ENCODE peak calls at places on chromosomes 11 and 22, in six cellular contexts. T, P, D, J, Q and M are unnamed samples.

GRCh38 chr11:67584205-67584880 is 731 bp downstream of the GSTP1 start:
- DNase-seq in Q (no peak), P (no peak), J (peak; percentile 75), T (peak; percentile 54), D (no peak), M (peak; percentile 65)

GRCh38 chr11:63814383-63814736 is 1.1 kb downstream of the SPINDOC start:
- DNase-seq in Q (no peak), P (no peak), D (no peak), J (no peak), T (no peak), M (no peak)

GRCh38 chr11:127451852-127452251 is 451.3 kb upstream of the KIRREL3 start:
- DNase-seq in J (no peak), D (no peak), T (no peak), Q (no peak), P (no peak), M (no peak)

GRCh38 chr22:24331468-24332440 is 61.1 kb downstream of the SPECC1L start:
- DNase-seq in J (peak; percentile 16), P (no peak), T (peak; percentile 44), Q (no peak), D (no peak), M (no peak)

GRCh38 chr11:83194284-83195175 is 1.0 kb downstream of the ANKRD42 start:
- DNase-seq in J (peak; percentile 68), P (peak; percentile 26), T (peak; percentile 77), D (peak; percentile 49), Q (no peak), M (peak; percentile 94)

GRCh38 chr11:115408036-115408911 is 95.9 kb downstream of the CADM1 start:
- DNase-seq in P (no peak), D (no peak), T (peak; percentile 44), Q (no peak), J (no peak), M (no peak)

GRCh38 chr11:116793476-116794096 is 1.9 kb upstream of the APOA5 start:
- DNase-seq in P (no peak), D (no peak), J (no peak), T (peak; percentile 16), Q (no peak), M (no peak)

GRCh38 chr22:32615874-32616564 is 141.4 kb downstream of the FBXO7 start:
- DNase-seq in Q (no peak), P (no peak), J (no peak), T (no peak), D (peak; percentile 69), M (no peak)

GRCh38 chr11:64181506-64182411 is 4.2 kb upstream of the STIP1 start:
- DNase-seq in D (peak; percentile 89), J (peak; percentile 88), P (no peak), Q (peak; percentile 36), T (peak; percentile 93), M (peak; percentile 96)

GRCh38 chr11:69311767-69312385 is 17.9 kb downstream of the MYEOV start:
- DNase-seq in P (no peak), D (no peak), T (no peak), Q (no peak), J (no peak), M (peak; percentile 38)

GRCh38 chr11:119794756-119795155 is 65.8 kb upstream of the NECTIN1 start:
- DNase-seq in Q (no peak), T (no peak), D (no peak), P (no peak), J (no peak), M (no peak)

GRCh38 chr11:86703992-86704391 is 31.6 kb upstream of the ME3 start:
- DNase-seq in Q (no peak), T (no peak), D (no peak), J (no peak), P (no peak), M (no peak)

GRCh38 chr22:48784701-48785503 is 1042.8 kb downstream of the BRD1 start:
- DNase-seq in P (no peak), J (no peak), D (no peak), Q (no peak), T (no peak), M (no peak)

GRCh38 chr11:2816941-2817421 is 68.6 kb downstream of the CDKN1C start:
- DNase-seq in D (no peak), T (peak; percentile 81), J (peak; percentile 64), Q (no peak), P (no peak), M (peak; percentile 59)

GRCh38 chr22:46147061-46147460 is 3.3 kb upstream of the PPARA start:
- DNase-seq in D (no peak), J (no peak), P (no peak), T (no peak), Q (no peak), M (no peak)

GRCh38 chr22:46381142-46381541 is 45.6 kb downstream of the TRMU start:
- DNase-seq in J (peak; percentile 40), D (no peak), T (peak; percentile 10), Q (no peak), P (no peak), M (no peak)

GRCh38 chr11:111344032-111344431 is 35.0 kb downstream of the POU2AF1 start:
- DNase-seq in T (peak; percentile 79), Q (no peak), P (no peak), D (no peak), J (no peak), M (peak; percentile 33)

GRCh38 chr11:112965601-112966125 is 4.4 kb downstream of the NCAM1 start:
- DNase-seq in Q (no peak), P (no peak), J (no peak), D (no peak), T (no peak), M (no peak)

GRCh38 chr11:820655-821512 is 2.2 kb downstream of the PNPLA2 start:
- DNase-seq in J (peak; percentile 66), P (no peak), D (no peak), T (peak; percentile 56), Q (no peak), M (peak; percentile 71)

GRCh38 chr11:111530091-111530490 is 10.4 kb upstream of the LAYN start:
- DNase-seq in D (no peak), P (no peak), T (no peak), J (peak; percentile 47), Q (no peak), M (peak; percentile 68)

GRCh38 chr11:110797453-110797852 is 85.2 kb upstream of the ARHGAP20 start:
- DNase-seq in D (no peak), T (peak; percentile 46), J (peak; percentile 41), Q (no peak), P (no peak), M (no peak)

GRCh38 chr11:46249103-46249942 is 28.1 kb upstream of the CREB3L1 start:
- DNase-seq in P (no peak), T (peak; percentile 67), J (peak; percentile 77), D (no peak), Q (no peak), M (peak; percentile 32)

GRCh38 chr11:3879967-3880542 is 24.6 kb downstream of the STIM1 start:
- DNase-seq in D (no peak), T (no peak), P (no peak), J (no peak), Q (no peak), M (no peak)

GRCh38 chr11:10892250-10892649 is 34.4 kb upstream of the ZBED5 start:
- DNase-seq in Q (no peak), P (no peak), J (no peak), D (no peak), T (no peak), M (no peak)

GRCh38 chr22:20946080-20946986 is 20.7 kb upstream of the AIFM3 start:
- DNase-seq in T (peak; percentile 34), D (no peak), P (no peak), Q (no peak), J (no peak), M (peak; percentile 59)

GRCh38 chr22:42360348-42360747 is 71.9 kb downstream of the NFAM1 start:
- DNase-seq in D (no peak), J (no peak), Q (no peak), T (no peak), P (no peak), M (no peak)

GRCh38 chr11:77166021-77166420 is 38.0 kb downstream of the MYO7A start:
- DNase-seq in Q (no peak), T (no peak), P (no peak), D (no peak), J (no peak), M (no peak)
- H4K91ac ChIP-seq in Q (no peak overlapping the region), T (no peak overlapping the region), P (no peak overlapping the region), D (no peak overlapping the region), J (peak overlapping the region; percentile 42), M (no peak overlapping the region)

GRCh38 chr11:126363706-126364245 is 8.3 kb downstream of the ST3GAL4 start:
- DNase-seq in Q (no peak), D (no peak), T (no peak), J (no peak), P (no peak), M (no peak)
- H4K91ac ChIP-seq in Q (no peak overlapping the region), D (no peak overlapping the region), T (no peak overlapping the region), J (no peak overlapping the region), P (no peak overlapping the region), M (peak overlapping the region; percentile 12)

GRCh38 chr22:41096841-41097240 is 4.4 kb downstream of the EP300 start:
- DNase-seq in J (no peak), P (no peak), T (peak; percentile 33), D (no peak), Q (no peak), M (no peak)

GRCh38 chr22:41094036-41094435 is 1.6 kb downstream of the EP300 start:
- DNase-seq in Q (no peak), D (no peak), P (no peak), T (peak; percentile 40), J (no peak), M (peak; percentile 47)

GRCh38 chr22:41096391-41096790 is 4.0 kb downstream of the EP300 start:
- DNase-seq in T (no peak), Q (no peak), P (no peak), J (no peak), D (no peak), M (no peak)

GRCh38 chr22:41099036-41099435 is 6.6 kb downstream of the EP300 start:
- DNase-seq in D (no peak), Q (no peak), T (no peak), J (no peak), P (no peak), M (no peak)
- H4K91ac ChIP-seq in D (no peak overlapping the region), Q (no peak overlapping the region), T (no peak overlapping the region), J (no peak overlapping the region), P (no peak overlapping the region), M (no peak overlapping the region)

GRCh38 chr22:36850682-36851081 is 10.1 kb upstream of the NCF4 start:
- DNase-seq in Q (no peak), T (no peak), J (no peak), D (no peak), P (no peak), M (no peak)
- H4K91ac ChIP-seq in Q (no peak overlapping the region), T (no peak overlapping the region), J (no peak overlapping the region), D (no peak overlapping the region), P (no peak overlapping the region), M (no peak overlapping the region)

GRCh38 chr11:107769189-107769588 is 57.3 kb upstream of the SLN start:
- DNase-seq in Q (no peak), J (peak; percentile 78), D (no peak), P (no peak), T (peak; percentile 70), M (peak; percentile 77)
- H4K91ac ChIP-seq in Q (no peak overlapping the region), J (no peak overlapping the region), D (no peak overlapping the region), P (no peak overlapping the region), T (no peak overlapping the region), M (no peak overlapping the region)